ENCODE peak calls at places on chromosomes 4 and X, in four cellular contexts. I is CD4-positive, alpha-beta memory T cell; L is ELF-1; R is CD8-positive, alpha-beta T cell. O is an unnamed sample.

GRCh38 chr4:145546556-145546955 is 64.9 kb downstream of the SMAD1 start:
- DNase-seq in L (no peak), I (no peak), R (no peak), O (no peak)

GRCh38 chr4:147440442-147440841 is 40.5 kb upstream of the EDNRA start:
- DNase-seq in R (no peak), L (no peak), I (no peak), O (no peak)

GRCh38 chr4:21986312-21986711 is 37.7 kb upstream of the KCNIP4 start:
- DNase-seq in R (no peak), L (no peak), I (no peak), O (no peak)

GRCh38 chr4:117691572-117692351 is 342.5 kb upstream of the NDST3 start:
- DNase-seq in L (peak), I (no peak), R (no peak), O (no peak)

GRCh38 chrX:896256-896655 is 265.7 kb downstream of the SHOX start:
- DNase-seq in R (no peak), I (no peak), L (no peak), O (no peak)

GRCh38 chr4:7103599-7104365 is 35.9 kb upstream of the GRPEL1 start:
- DNase-seq in L (peak), I (no peak), R (no peak), O (peak)

GRCh38 chr4:67087897-67088296 is 457.4 kb downstream of the CENPC start:
- DNase-seq in R (peak), L (no peak), I (peak), O (peak)

GRCh38 chr4:87559090-87559837 is 30.1 kb upstream of the SPARCL1 start:
- DNase-seq in R (peak), L (peak), I (peak), O (peak)

GRCh38 chrX:84453351-84454246 is 48.7 kb downstream of the HDX start:
- DNase-seq in L (peak), R (no peak), I (no peak), O (no peak)

GRCh38 chr4:120865985-120866384 is 56.5 kb downstream of the PRDM5 start:
- DNase-seq in R (no peak), L (peak), I (no peak), O (no peak)

GRCh38 chr4:176320340-176320975 is 692 bp downstream of the SPCS3 start:
- DNase-seq in L (peak), R (peak), I (peak), O (peak)

GRCh38 chr4:8525383-8526120 is 54.6 kb upstream of the GPR78 start:
- DNase-seq in R (no peak), I (no peak), L (no peak), O (no peak)

GRCh38 chrX:55783723-55784122 is 66.2 kb downstream of the RRAGB start:
- DNase-seq in L (no peak), R (no peak), I (no peak), O (no peak)

GRCh38 chrX:69501433-69501832 is 2.7 kb upstream of the NALF2 start:
- DNase-seq in R (no peak), L (peak), I (no peak), O (no peak)

O was measured in MV-4-11.